ENCODE peak calls at places on chromosomes 16 and 17, in four cellular contexts. T is ovary, C is breast epithelium, D is esophagus squamous epithelium. J is an unnamed sample.

GRCh38 chr16:81908466-81909230 is 102.6 kb downstream of the SDR42E1 start:
- DNase-seq in C (no peak), T (no peak), D (no peak), J (no peak)

GRCh38 chr17:31907342-31907975 is 6.0 kb upstream of the UTP6 start:
- DNase-seq in D (no peak), T (peak; percentile 64), C (no peak), J (peak; percentile 70)

GRCh38 chr16:14462811-14463210 is 167.2 kb downstream of the PARN start:
- DNase-seq in C (no peak), T (no peak), D (no peak), J (no peak)

GRCh38 chr16:27819881-27820610 is 243.5 kb downstream of the GSG1L start:
- DNase-seq in C (no peak), D (no peak), T (no peak), J (no peak)

GRCh38 chr17:44556854-44557606 is at the start of gene FZD2:
- DNase-seq in C (peak; percentile 63), D (peak; percentile 39), T (peak; percentile 88), J (peak; percentile 92)

GRCh38 chr16:13863075-13863765 is 56.7 kb upstream of the ERCC4 start:
- DNase-seq in T (no peak), C (no peak), D (no peak), J (no peak)

GRCh38 chr17:1312261-1312870 is 32.9 kb downstream of the TRARG1 start:
- DNase-seq in C (no peak), D (no peak), T (no peak), J (peak; percentile 39)

GRCh38 chr16:26905336-26905735 is 161.4 kb upstream of the C16orf82 start:
- DNase-seq in D (no peak), C (no peak), T (no peak), J (no peak)

GRCh38 chr16:89484088-89484501 is 6.3 kb downstream of the ANKRD11 start:
- DNase-seq in D (no peak), C (no peak), T (no peak), J (no peak)

GRCh38 chr16:54595636-54596035 is 309.0 kb upstream of the IRX3 start:
- DNase-seq in C (no peak), T (no peak), D (no peak), J (no peak)

GRCh38 chr16:22326369-22326652 is 29.1 kb downstream of the POLR3E start:
- DNase-seq in T (no peak), D (no peak), C (no peak), J (no peak)

GRCh38 chr17:16529906-16530305 is 37.9 kb upstream of the LRRC75A start:
- DNase-seq in D (no peak), C (no peak), T (no peak), J (no peak)

GRCh38 chr16:73563709-73564108 is 515.8 kb upstream of the ZFHX3 start:
- DNase-seq in D (no peak), T (no peak), C (no peak), J (no peak)

GRCh38 chr17:74130841-74131240 is 72.6 kb upstream of the RPL38 start:
- DNase-seq in D (no peak), C (no peak), T (no peak), J (no peak)

GRCh38 chr16:80107900-80108299 is 432.9 kb upstream of the DYNLRB2 start:
- DNase-seq in T (no peak), C (no peak), D (no peak), J (no peak)

GRCh38 chr16:86245351-86245750 is 265.0 kb upstream of the FOXF1 start:
- DNase-seq in D (no peak), C (no peak), T (no peak), J (no peak)

GRCh38 chr17:48483471-48484131 is 47.2 kb downstream of the HOXB1 start:
- DNase-seq in T (no peak), C (no peak), D (no peak), J (no peak)

GRCh38 chr17:50210249-50211225 is 9.1 kb upstream of the COL1A1 start:
- DNase-seq in T (peak; percentile 89), D (no peak), C (no peak), J (peak; percentile 88)

GRCh38 chr17:2181206-2181983 is 122.2 kb downstream of the SMG6 start:
- DNase-seq in C (no peak), T (peak; percentile 69), D (no peak), J (peak; percentile 85)

GRCh38 chr17:49962599-49963276 is 6.3 kb upstream of the DLX4 start:
- DNase-seq in D (no peak), C (no peak), T (no peak), J (no peak)

GRCh38 chr16:25177831-25178688 is 38.7 kb upstream of the AQP8 start:
- DNase-seq in T (peak; percentile 24), D (no peak), C (no peak), J (no peak)

GRCh38 chr17:67517335-67517734 is 140.3 kb downstream of the PITPNC1 start:
- DNase-seq in D (no peak), C (no peak), T (no peak), J (no peak)

GRCh38 chr17:4696432-4696796 is 7.5 kb downstream of the PELP1 start:
- DNase-seq in T (no peak), D (no peak), C (no peak), J (no peak)

GRCh38 chr17:62966426-62967110 is 533 bp downstream of the TANC2 start:
- DNase-seq in D (no peak), C (no peak), T (peak; percentile 67), J (no peak)

GRCh38 chr17:29368926-29369325 is 21.2 kb upstream of the TAOK1 start:
- DNase-seq in T (no peak), D (no peak), C (no peak), J (peak; percentile 63)

GRCh38 chr16:8621572-8622314 is at the start of gene METTL22:
- DNase-seq in C (peak; percentile 84), T (peak; percentile 87), D (peak; percentile 46), J (peak; percentile 97)

GRCh38 chr16:80527297-80527696 is 13.5 kb upstream of the DYNLRB2 start:
- DNase-seq in T (no peak), C (no peak), D (no peak), J (no peak)

GRCh38 chr16:53545433-53545832 is 42.4 kb upstream of the AKTIP start:
- DNase-seq in D (no peak), T (no peak), C (no peak), J (no peak)

GRCh38 chr17:66240630-66241029 is 11.4 kb upstream of the APOH start:
- DNase-seq in C (no peak), T (no peak), D (no peak), J (no peak)

GRCh38 chr16:734208-734980 is 6.4 kb downstream of the CIAO3 start:
- DNase-seq in C (no peak), T (no peak), D (no peak), J (no peak)

GRCh38 chr17:29620779-29621500 is 1.8 kb downstream of the CORO6 start:
- DNase-seq in C (no peak), T (no peak), D (no peak), J (peak; percentile 57)

GRCh38 chr16:74577882-74578366 is 29.0 kb downstream of the GLG1 start:
- DNase-seq in D (no peak), C (no peak), T (no peak), J (no peak)
- H3K4me3 ChIP-seq in D (no peak overlapping the region), C (no peak overlapping the region), T (no peak overlapping the region), J (no peak overlapping the region)

DNA sequence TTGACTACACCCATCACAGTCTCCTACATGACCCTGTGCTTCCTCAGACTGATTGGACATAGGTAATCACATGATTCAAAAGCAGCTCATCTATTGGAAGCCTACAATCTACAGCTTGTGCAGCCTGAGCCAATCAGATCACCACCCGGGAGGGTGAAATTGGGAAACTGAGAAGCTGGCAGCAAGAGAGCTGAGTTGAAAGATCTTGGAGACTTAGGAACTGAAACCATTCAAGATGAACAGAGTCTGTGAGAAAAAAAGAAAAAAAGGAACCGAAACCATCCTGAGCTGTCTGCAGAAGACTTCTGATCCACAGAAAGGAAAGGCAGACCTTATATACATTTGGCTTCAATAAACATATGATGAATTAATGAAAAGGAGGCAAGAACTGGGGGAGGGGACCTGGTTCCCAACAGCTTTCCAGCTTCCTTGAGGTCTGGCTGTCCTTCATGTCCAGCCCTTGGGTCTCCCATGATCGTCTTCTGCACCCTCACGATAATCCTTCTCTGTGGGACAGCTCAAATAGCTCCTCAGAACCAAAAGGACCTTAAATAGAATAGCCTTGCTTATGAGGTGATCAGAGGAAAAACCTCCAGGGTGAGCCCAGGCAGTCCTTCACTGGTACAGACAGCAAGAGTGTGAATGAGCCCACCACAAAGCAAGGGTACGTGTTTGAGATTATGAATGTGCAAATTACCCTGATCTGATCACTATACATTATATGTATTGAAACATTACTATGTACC is 32.6 kb downstream of the PLXDC1 start:
- DNase-seq in T (no peak), D (no peak), C (no peak), J (no peak)
- H3K4me3 ChIP-seq in T (no peak overlapping the region), D (no peak overlapping the region), C (no peak overlapping the region), J (no peak overlapping the region)

GRCh38 chr16:4323071-4323844 is 7.4 kb downstream of the GLIS2 start:
- DNase-seq in T (peak; percentile 37), D (no peak), C (no peak), J (no peak)

GRCh38 chr16:4324479-4324868 is 8.6 kb downstream of the GLIS2 start:
- DNase-seq in D (no peak), C (no peak), T (no peak), J (no peak)

GRCh38 chr16:4324871-4325740 is 9.2 kb downstream of the GLIS2 start:
- DNase-seq in C (no peak), T (no peak), D (no peak), J (no peak)

GRCh38 chr16:4322121-4323035 is 6.5 kb downstream of the GLIS2 start:
- DNase-seq in D (no peak), C (no peak), T (no peak), J (peak; percentile 67)

DNA sequence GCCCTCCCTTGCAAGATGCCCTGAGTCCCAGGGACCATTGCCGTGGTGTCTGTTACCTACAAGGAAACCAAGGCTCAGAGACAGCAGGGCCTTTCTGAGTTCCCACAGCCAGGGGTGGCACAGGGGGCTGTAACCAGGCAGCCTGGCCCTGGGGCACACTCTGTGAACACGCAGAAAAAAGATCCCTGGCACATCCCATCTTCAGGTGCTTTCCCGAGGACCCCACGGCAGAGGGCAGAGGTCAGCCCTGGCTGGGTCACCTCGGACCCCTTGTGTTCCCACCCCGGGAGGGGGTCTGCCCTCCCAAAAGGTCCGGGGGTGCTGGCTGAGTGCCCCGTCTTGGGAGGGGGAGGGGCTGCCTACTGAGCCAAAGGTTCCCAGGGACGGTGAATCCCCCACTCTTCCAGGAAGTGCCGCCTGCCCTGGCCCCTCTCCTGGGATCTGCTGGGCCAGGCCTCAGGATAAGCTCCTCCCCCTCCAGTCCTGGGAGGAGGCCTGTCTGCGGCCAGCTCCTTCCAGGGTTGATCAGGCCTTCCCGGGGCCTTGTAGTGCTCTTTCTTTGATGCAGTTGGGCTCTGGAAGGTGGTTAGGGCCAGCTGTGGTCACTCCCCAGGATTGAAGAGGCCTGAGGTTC is 8.1 kb downstream of the GLIS2 start:
- DNase-seq in T (peak; percentile 80), D (no peak), C (no peak), J (peak; percentile 80)
- H3K4me3 ChIP-seq in T (no peak overlapping the region), D (peak overlapping the region; percentile 32), C (no peak overlapping the region), J (no peak overlapping the region)

GRCh38 chr17:17567114-17567513 is 24.4 kb downstream of the PEMT start:
- DNase-seq in D (no peak), T (no peak), C (no peak), J (peak; percentile 53)
- H3K4me3 ChIP-seq in D (no peak overlapping the region), T (no peak overlapping the region), C (no peak overlapping the region), J (no peak overlapping the region)